ENCODE peak calls at places on chromosome 5, in five cellular contexts. S is cardiac muscle cell, G is thoracic aorta, T is lower leg skin, H is tibial nerve. U is an unnamed sample.

GRCh38 chr5:44046581-44047327 is 342.5 kb downstream of the FGF10 start:
- DNase-seq in G (no peak), T (peak), S (no peak), H (no peak), U (no peak)

GRCh38 chr5:179310439-179311090 is 34.7 kb downstream of the ADAMTS2 start:
- DNase-seq in G (no peak), S (no peak), H (no peak), T (peak), U (no peak)

GRCh38 chr5:86757824-86758223 is 140.1 kb downstream of the COX7C start:
- DNase-seq in T (no peak), H (no peak), S (no peak), G (no peak), U (no peak)

GRCh38 chr5:172768573-172769323 is 2.2 kb downstream of the DUSP1 start:
- DNase-seq in T (peak), G (no peak), H (peak), S (no peak), U (peak)

GRCh38 chr5:128777052-128777451 is 188.2 kb upstream of the SLC27A6 start:
- DNase-seq in T (no peak), S (no peak), H (no peak), G (no peak), U (no peak)

GRCh38 chr5:126527892-126528291 is 67.1 kb downstream of the ALDH7A1 start:
- DNase-seq in G (no peak), H (no peak), S (no peak), T (no peak), U (peak)

GRCh38 chr5:139295692-139296091 is 2.2 kb downstream of the MATR3 start:
- DNase-seq in S (no peak), T (no peak), H (no peak), G (no peak), U (no peak)

GRCh38 chr5:123720955-123721354 is 209.0 kb downstream of the CSNK1G3 start:
- DNase-seq in H (no peak), G (no peak), S (no peak), T (no peak), U (no peak)

GRCh38 chr5:132190161-132190817 is 37.4 kb downstream of the P4HA2 start:
- DNase-seq in H (peak), T (no peak), S (peak), G (no peak), U (peak)

GRCh38 chr5:10562202-10563131 is 1.4 kb upstream of the ANKRD33B start:
- DNase-seq in T (peak), S (no peak), G (no peak), H (no peak), U (no peak)

GRCh38 chr5:6535594-6535993 is 86.9 kb downstream of the UBE2QL1 start:
- DNase-seq in G (no peak), T (peak), H (no peak), S (no peak), U (no peak)

GRCh38 chr5:96924016-96924443 is 11.8 kb upstream of the LNPEP start:
- DNase-seq in T (no peak), H (no peak), S (peak), G (no peak), U (no peak)

DNA sequence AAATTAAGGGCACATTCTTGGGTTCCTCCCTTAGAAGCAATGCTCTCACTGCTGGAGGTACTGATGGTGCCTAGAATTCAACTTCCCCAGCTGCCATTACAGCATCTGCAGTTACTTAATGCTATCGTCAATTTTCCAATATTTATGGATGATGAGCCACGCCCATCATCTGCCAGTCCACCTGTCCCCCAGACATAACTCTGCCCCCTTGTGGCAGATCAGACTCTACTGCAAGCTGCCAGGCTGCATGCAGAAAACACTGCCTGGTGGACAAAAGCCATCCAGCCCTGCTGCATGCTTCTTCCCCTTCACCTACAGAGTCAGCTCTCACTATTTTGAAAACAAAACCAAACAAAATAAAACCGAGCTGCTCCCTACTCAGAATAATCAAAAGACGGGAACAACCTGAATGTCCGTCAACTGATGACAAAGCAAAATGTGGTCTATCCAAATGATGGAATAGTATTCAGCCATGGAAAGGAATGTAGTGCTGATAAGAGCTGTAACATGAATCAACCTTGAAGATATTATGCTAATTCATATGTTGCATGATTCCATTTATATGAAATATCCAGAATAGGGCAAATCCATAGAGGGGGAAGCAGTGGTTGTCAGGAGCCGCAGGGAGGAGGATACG is 66.4 kb downstream of the RETREG1 start:
- DNase-seq in G (no peak), H (no peak), T (peak), S (peak), U (peak)
- TF ChIP-seq CTCF in G (peak), H (no peak), T (no peak), S (peak), U (peak)

GRCh38 chr5:1008451-1009358 is at the start of gene NKD2:
- DNase-seq in T (peak), G (peak), H (no peak), S (peak), U (no peak)

GRCh38 chr5:1010641-1011046 is 2.0 kb downstream of the NKD2 start:
- DNase-seq in S (no peak), T (peak), G (no peak), H (no peak), U (no peak)

GRCh38 chr5:1010181-1010510 is 1.5 kb downstream of the NKD2 start:
- DNase-seq in H (no peak), G (no peak), T (peak), S (no peak), U (peak)

GRCh38 chr5:1011226-1011631 is 2.6 kb downstream of the NKD2 start:
- DNase-seq in G (no peak), S (peak), T (peak), H (no peak), U (no peak)

GRCh38 chr5:1009359-1010180 is 968 bp downstream of the NKD2 start:
- DNase-seq in S (no peak), T (peak), G (no peak), H (no peak), U (no peak)
- H3K4me3 ChIP-seq in S (peak), T (no peak), G (peak), H (peak), U (peak)

DNA sequence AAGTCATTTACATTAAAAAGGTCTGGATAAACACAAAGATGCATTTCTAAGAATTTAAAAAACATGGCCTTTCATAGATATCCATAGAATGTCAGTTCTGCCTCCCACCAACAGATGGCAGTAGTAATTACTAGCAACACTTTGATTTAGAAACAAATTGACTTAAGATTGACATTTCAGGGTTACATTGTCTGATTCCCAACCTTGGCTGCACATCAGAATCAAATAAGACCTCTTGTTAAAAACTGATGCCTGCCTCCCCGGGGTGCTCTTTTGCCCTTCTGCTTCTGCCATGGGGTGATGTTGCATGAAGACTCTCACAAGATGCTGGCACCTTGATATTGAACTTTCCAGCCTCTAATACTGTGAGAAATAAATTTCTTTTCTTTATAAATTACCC is 146.2 kb upstream of the GPR151 start:
- DNase-seq in G (no peak), S (no peak), H (peak), T (no peak), U (peak)
- TF ChIP-seq CTCF in G (peak), S (peak), H (peak), T (no peak), U (peak)

GRCh38 chr5:17436345-17436744 is 61.7 kb upstream of the TAF11L2 start:
- DNase-seq in H (no peak), G (no peak), T (no peak), S (no peak), U (peak)

GRCh38 chr5:17436766-17437221 is 61.2 kb upstream of the TAF11L2 start:
- DNase-seq in S (no peak), G (no peak), T (no peak), H (peak), U (peak)

GRCh38 chr5:17439956-17440355 is 58.1 kb upstream of the TAF11L2 start:
- DNase-seq in S (no peak), T (no peak), G (no peak), H (no peak), U (no peak)

GRCh38 chr5:17440766-17441165 is 57.3 kb upstream of the TAF11L2 start:
- DNase-seq in G (no peak), H (no peak), S (no peak), T (no peak), U (peak)

GRCh38 chr5:17438027-17438426 is 60.0 kb upstream of the TAF11L2 start:
- DNase-seq in S (no peak), G (no peak), T (no peak), H (no peak), U (no peak)
- H3K4me3 ChIP-seq in S (no peak), G (no peak), T (no peak), H (no peak), U (no peak)

GRCh38 chr5:26700759-26701384 is 337.5 kb downstream of the CDH9 start:
- DNase-seq in T (no peak), H (no peak), S (peak), G (no peak), U (no peak)
- TF ChIP-seq CTCF in T (no peak), H (no peak), S (no peak), G (no peak), U (no peak)